ENCODE peak calls at places on chromosome 12, in six cellular contexts. R, G, Z, N, E and J are unnamed samples.

GRCh38 chr12:23770202-23770938 is 179.1 kb downstream of the SOX5 start:
- DNase-seq in R (no peak), G (no peak), N (no peak), E (no peak), Z (no peak), J (no peak)

GRCh38 chr12:80988986-80989385 is 51.3 kb upstream of the LIN7A start:
- DNase-seq in E (no peak), G (peak; percentile 9), Z (no peak), N (no peak), R (no peak), J (peak; percentile 2)

GRCh38 chr12:43277630-43278267 is 274.3 kb downstream of the ADAMTS20 start:
- DNase-seq in G (peak; percentile 79), Z (no peak), R (peak; percentile 67), E (peak; percentile 77), N (no peak), J (peak; percentile 51)

GRCh38 chr12:31590730-31591307 is at the start of gene DENND5B:
- DNase-seq in Z (no peak), R (peak; percentile 75), N (peak; percentile 92), E (peak; percentile 51), G (peak; percentile 44), J (peak; percentile 44)

GRCh38 chr12:71576546-71576945 is 87.1 kb downstream of the ZFC3H1 start:
- DNase-seq in Z (no peak), N (no peak), R (no peak), E (no peak), G (no peak), J (no peak)

GRCh38 chr12:46895726-46896125 is 69.9 kb upstream of the SLC38A4 start:
- DNase-seq in Z (no peak), N (no peak), G (no peak), E (no peak), R (no peak), J (no peak)

GRCh38 chr12:116614194-116614885 is 55.2 kb downstream of the MAP1LC3B2 start:
- DNase-seq in R (no peak), N (no peak), Z (no peak), E (no peak), G (no peak), J (peak; percentile 32)

GRCh38 chr12:56718167-56718566 is 6.9 kb downstream of the NACA start:
- DNase-seq in N (no peak), G (no peak), R (no peak), Z (no peak), E (no peak), J (no peak)

GRCh38 chr12:111578276-111578970 is 20.7 kb downstream of the ATXN2 start:
- DNase-seq in E (peak; percentile 68), Z (no peak), G (peak; percentile 83), N (no peak), R (peak; percentile 87), J (peak; percentile 77)

GRCh38 chr12:2833810-2834209 is 1.0 kb downstream of the NRIP2 start:
- DNase-seq in R (no peak), G (no peak), N (no peak), Z (no peak), E (no peak), J (no peak)

GRCh38 chr12:81255456-81255855 is 177.6 kb downstream of the ACSS3 start:
- DNase-seq in G (no peak), R (no peak), N (no peak), E (no peak), Z (no peak), J (no peak)

GRCh38 chr12:77893918-77894317 is 63.2 kb downstream of the NAV3 start:
- DNase-seq in N (no peak), E (peak; percentile 39), G (peak; percentile 34), R (peak; percentile 61), Z (peak; percentile 87), J (peak; percentile 67)

GRCh38 chr12:21615441-21615840 is 10.8 kb upstream of the GYS2 start:
- DNase-seq in Z (no peak), N (no peak), G (peak; percentile 14), E (no peak), R (peak; percentile 16), J (peak; percentile 8)

GRCh38 chr12:65634626-65635331 is 189.5 kb upstream of the HMGA2 start:
- DNase-seq in G (peak; percentile 85), R (peak; percentile 75), N (no peak), Z (no peak), E (peak; percentile 90), J (peak; percentile 94)

GRCh38 chr12:57861967-57862366 is 15.4 kb upstream of the CTDSP2 start:
- DNase-seq in E (no peak), R (no peak), N (no peak), G (no peak), Z (no peak), J (no peak)

GRCh38 chr12:69648476-69648875 is 37.8 kb upstream of the LRRC10 start:
- DNase-seq in E (peak; percentile 75), N (no peak), R (peak; percentile 85), Z (no peak), G (peak; percentile 87), J (peak; percentile 95)

GRCh38 chr12:56119361-56119796 is 1.3 kb downstream of the ZC3H10 start:
- DNase-seq in R (peak; percentile 98), G (peak; percentile 75), E (peak; percentile 90), Z (peak; percentile 82), N (peak; percentile 84), J (peak; percentile 94)

GRCh38 chr12:40226652-40227051 is 1.9 kb downstream of the LRRK2 start:
- DNase-seq in G (peak; percentile 61), E (peak; percentile 81), R (peak; percentile 79), Z (no peak), N (no peak), J (peak; percentile 94)

GRCh38 chr12:57688931-57689330 is 5.0 kb upstream of the OS9 start:
- DNase-seq in N (no peak), G (no peak), Z (no peak), R (no peak), E (no peak), J (no peak)

GRCh38 chr12:43349863-43350262 is 202.1 kb downstream of the ADAMTS20 start:
- DNase-seq in N (no peak), Z (peak; percentile 10), G (no peak), E (no peak), R (peak; percentile 61), J (peak; percentile 47)

GRCh38 chr12:89880695-89881350 is 172.2 kb upstream of the ATP2B1 start:
- DNase-seq in G (no peak), E (no peak), N (no peak), R (no peak), Z (no peak), J (no peak)

GRCh38 chr12:124509676-124510300 is 57.6 kb downstream of the NCOR2 start:
- DNase-seq in N (peak; percentile 66), Z (no peak), E (peak; percentile 77), R (peak; percentile 93), G (peak; percentile 81), J (peak; percentile 73)

GRCh38 chr12:2493086-2493485 is 301.7 kb upstream of the FKBP4 start:
- DNase-seq in G (no peak), E (no peak), R (no peak), N (no peak), Z (no peak), J (no peak)

GRCh38 chr12:56768424-56768823 is 5.3 kb downstream of the HSD17B6 start:
- DNase-seq in E (no peak), R (no peak), Z (no peak), N (no peak), G (no peak), J (no peak)

GRCh38 chr12:3351731-3352130 is 139.3 kb upstream of the PRMT8 start:
- DNase-seq in Z (no peak), G (no peak), N (no peak), R (no peak), E (no peak), J (no peak)

GRCh38 chr12:57224973-57225679 is 4.4 kb upstream of the SHMT2 start:
- DNase-seq in R (no peak), N (peak; percentile 58), E (no peak), Z (no peak), G (no peak), J (no peak)

GRCh38 chr12:128771681-128772080 is 52.1 kb downstream of the SLC15A4 start:
- DNase-seq in E (peak; percentile 10), N (no peak), Z (no peak), G (no peak), R (peak; percentile 63), J (peak; percentile 6)

GRCh38 chr12:54383041-54383609 is 1.4 kb downstream of the ZNF385A start:
- DNase-seq in Z (no peak), E (peak; percentile 98), R (peak; percentile 82), N (no peak), G (peak; percentile 89), J (peak; percentile 99)

GRCh38 chr12:25958254-25959068 is at the start of gene RASSF8:
- DNase-seq in Z (no peak), G (peak; percentile 46), R (peak; percentile 79), E (peak; percentile 78), N (peak; percentile 77), J (peak; percentile 59)

GRCh38 chr12:50613463-50613862 is 108.7 kb downstream of the DIP2B start:
- DNase-seq in R (no peak), N (no peak), E (no peak), Z (no peak), G (no peak), J (no peak)

GRCh38 chr12:130249376-130249775 is 87.1 kb downstream of the FZD10 start:
- DNase-seq in Z (no peak), G (no peak), E (no peak), R (no peak), N (peak; percentile 20), J (no peak)

DNA sequence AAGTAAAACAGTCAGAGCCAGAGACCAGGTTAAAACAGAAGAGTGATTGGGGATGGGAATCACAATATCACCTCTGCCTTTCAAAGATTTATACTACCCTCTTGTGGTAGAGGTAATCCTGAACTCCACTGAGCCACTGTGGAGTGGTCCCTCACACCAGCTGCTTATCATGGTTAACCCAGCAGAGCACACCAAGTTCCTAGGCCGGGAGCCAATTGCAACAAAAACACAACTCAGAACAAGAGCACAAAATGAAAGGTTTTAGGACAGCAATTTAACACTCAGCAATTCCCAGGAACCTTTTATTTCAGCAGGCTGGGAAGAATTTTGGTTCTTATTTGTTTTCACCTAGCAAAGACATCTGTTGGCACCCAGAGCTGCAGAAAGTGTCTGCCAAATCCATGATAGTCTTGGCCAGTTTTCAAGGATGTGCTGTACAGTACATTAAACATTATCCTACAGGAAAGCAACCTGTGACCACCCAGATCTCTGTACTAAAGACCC is 220.5 kb upstream of the ATXN7L3B start:
- DNase-seq in E (no peak), Z (no peak), G (peak; percentile 78), N (no peak), R (peak; percentile 94), J (peak; percentile 28)
- TF ChIP-seq CTCF in E (no peak), Z (peak; percentile 61), G (peak; percentile 70), N (no peak), R (peak; percentile 73), J (peak; percentile 5)

GRCh38 chr12:84842406-84843013 is 70.1 kb downstream of the SLC6A15 start:
- DNase-seq in E (peak; percentile 26), Z (peak; percentile 28), R (peak; percentile 75), G (peak; percentile 66), N (peak; percentile 43), J (peak; percentile 62)
- TF ChIP-seq CTCF in E (peak; percentile 68), Z (peak; percentile 78), R (peak; percentile 69), G (peak; percentile 56), N (peak; percentile 81), J (peak; percentile 83)

DNA sequence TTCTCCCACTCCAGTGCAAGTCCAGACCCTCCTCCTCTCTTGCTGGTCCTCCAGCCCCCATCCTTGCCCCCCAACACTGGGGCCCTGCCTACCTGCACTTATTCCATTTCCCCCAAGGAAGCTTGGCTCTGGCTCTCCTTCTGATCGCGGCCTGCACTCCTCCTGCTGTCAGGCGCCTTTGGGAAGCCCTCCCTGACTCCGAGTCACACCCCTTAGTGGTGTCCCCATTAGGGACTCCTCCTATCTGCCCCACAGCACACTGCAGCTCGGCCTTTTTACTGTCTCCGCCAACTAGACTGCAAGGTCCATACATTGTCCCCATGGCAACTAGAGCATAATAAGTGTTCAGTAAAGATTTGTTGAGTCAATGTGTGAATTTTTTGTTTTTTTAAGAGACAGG is 32.9 kb downstream of the FIGNL2 start:
- DNase-seq in Z (no peak), R (no peak), E (no peak), G (no peak), N (no peak), J (no peak)
- TF ChIP-seq CTCF in Z (no peak), R (no peak), E (no peak), G (peak; percentile 4), N (no peak), J (no peak)

GRCh38 chr12:4355843-4356327 is 23.6 kb downstream of the FGF23 start:
- DNase-seq in R (peak; percentile 40), G (peak; percentile 42), N (peak; percentile 66), Z (peak; percentile 41), E (no peak), J (peak; percentile 49)
- TF ChIP-seq CTCF in R (peak; percentile 65), G (peak; percentile 69), N (peak; percentile 69), Z (peak; percentile 73), E (peak; percentile 27), J (peak; percentile 58)